ENCODE peak calls at places on chromosomes 6 and 20, in eight cellular contexts. D is lower leg skin; H is AG04450; Z is CD8-positive, alpha-beta T cell; M is BJ; O is MM.1S; L is heart right ventricle; X is GM12865. U is an unnamed sample.

GRCh38 chr20:55500130-55500529 is 505.2 kb downstream of the CBLN4 start:
- DNase-seq in X (no peak), M (no peak), L (no peak), O (no peak), Z (no peak), D (no peak), H (no peak), U (no peak)

GRCh38 chr20:33359399-33360261 is 41.7 kb downstream of the CDK5RAP1 start:
- DNase-seq in O (no peak), Z (no peak), D (no peak), X (no peak), M (no peak), L (no peak), H (no peak), U (no peak)

GRCh38 chr6:112231609-112232060 is 22.7 kb downstream of the LAMA4 start:
- DNase-seq in M (peak; percentile 61), Z (no peak), L (no peak), D (no peak), H (no peak), O (no peak), X (no peak), U (no peak)

GRCh38 chr6:106064766-106065165 is 21.4 kb upstream of the PRDM1 start:
- DNase-seq in L (no peak), D (no peak), Z (no peak), M (no peak), H (no peak), O (no peak), X (no peak), U (no peak)

GRCh38 chr20:25282796-25283195 is 34.9 kb downstream of the PYGB start:
- DNase-seq in O (no peak), Z (no peak), M (no peak), D (no peak), H (no peak), L (no peak), X (no peak), U (no peak)

GRCh38 chr6:52391599-52391998 is 28.5 kb upstream of the EFHC1 start:
- DNase-seq in X (no peak), D (no peak), Z (no peak), H (no peak), L (no peak), M (no peak), O (no peak), U (no peak)

GRCh38 chr20:38117635-38118034 is 47.4 kb downstream of the TGM2 start:
- DNase-seq in D (no peak), M (no peak), H (no peak), Z (no peak), L (no peak), X (no peak), O (no peak), U (no peak)

GRCh38 chr6:56752009-56752408 is 109.3 kb upstream of the DST start:
- DNase-seq in D (no peak), O (no peak), M (no peak), Z (no peak), X (no peak), L (no peak), H (no peak), U (peak; percentile 37)

GRCh38 chr6:3898270-3898994 is 49.3 kb downstream of the FAM50B start:
- DNase-seq in H (no peak), D (no peak), X (no peak), Z (no peak), M (no peak), L (no peak), O (no peak), U (no peak)

GRCh38 chr6:38034269-38034914 is 214.9 kb downstream of the ZFAND3 start:
- DNase-seq in D (no peak), Z (no peak), L (no peak), H (peak; percentile 34), X (peak; percentile 43), O (peak; percentile 12), M (no peak), U (peak; percentile 45)

GRCh38 chr6:31070711-31071197 is 41.6 kb downstream of the C6orf15 start:
- DNase-seq in Z (no peak), H (peak; percentile 60), X (peak; percentile 34), D (peak; percentile 24), O (no peak), L (peak; percentile 36), M (no peak), U (no peak)

GRCh38 chr20:39152742-39153141 is 190.6 kb downstream of the DHX35 start:
- DNase-seq in L (no peak), O (no peak), D (no peak), M (no peak), Z (no peak), X (no peak), H (no peak), U (no peak)

GRCh38 chr6:146545608-146546007 is 2.0 kb downstream of the RAB32 start:
- DNase-seq in O (no peak), L (no peak), M (peak; percentile 36), D (no peak), H (no peak), X (no peak), Z (no peak), U (peak; percentile 44)

GRCh38 chr20:6686171-6686570 is 81.3 kb upstream of the BMP2 start:
- DNase-seq in Z (no peak), O (no peak), X (no peak), D (no peak), L (no peak), H (no peak), M (no peak), U (no peak)

GRCh38 chr6:72950114-72950860 is 275.0 kb downstream of the KHDC1L start:
- DNase-seq in H (peak; percentile 59), M (peak; percentile 67), X (no peak), L (no peak), Z (no peak), D (no peak), O (no peak), U (peak; percentile 64)

GRCh38 chr6:133837801-133838349 is 51.0 kb upstream of the TCF21 start:
- DNase-seq in M (no peak), D (no peak), Z (peak; percentile 9), L (no peak), H (no peak), O (peak; percentile 80), X (peak; percentile 53), U (no peak)

GRCh38 chr6:115753446-115753845 is 307.2 kb downstream of the FRK start:
- DNase-seq in X (no peak), Z (no peak), D (no peak), H (no peak), O (no peak), M (peak; percentile 11), L (no peak), U (no peak)

GRCh38 chr20:33042983-33043730 is 10.5 kb upstream of the BPIFB3 start:
- DNase-seq in H (no peak), X (no peak), L (no peak), Z (no peak), M (no peak), D (no peak), O (no peak), U (no peak)

GRCh38 chr6:5316946-5317345 is 55.6 kb downstream of the FARS2 start:
- DNase-seq in Z (no peak), M (no peak), O (no peak), X (no peak), H (no peak), L (no peak), D (no peak), U (no peak)

GRCh38 chr6:134003542-134003951 is 48.9 kb downstream of the SLC2A12 start:
- DNase-seq in H (no peak), Z (no peak), L (no peak), X (no peak), O (no peak), D (no peak), M (no peak), U (no peak)

GRCh38 chr6:166842607-166843006 is 113.7 kb downstream of the RNASET2 start:
- DNase-seq in M (no peak), D (no peak), Z (no peak), L (no peak), X (no peak), O (no peak), H (no peak), U (no peak)

GRCh38 chr20:57629976-57630525 is 9.8 kb upstream of the ZBP1 start:
- DNase-seq in M (no peak), Z (no peak), D (no peak), X (no peak), O (no peak), L (peak; percentile 3), H (no peak), U (no peak)

DNA sequence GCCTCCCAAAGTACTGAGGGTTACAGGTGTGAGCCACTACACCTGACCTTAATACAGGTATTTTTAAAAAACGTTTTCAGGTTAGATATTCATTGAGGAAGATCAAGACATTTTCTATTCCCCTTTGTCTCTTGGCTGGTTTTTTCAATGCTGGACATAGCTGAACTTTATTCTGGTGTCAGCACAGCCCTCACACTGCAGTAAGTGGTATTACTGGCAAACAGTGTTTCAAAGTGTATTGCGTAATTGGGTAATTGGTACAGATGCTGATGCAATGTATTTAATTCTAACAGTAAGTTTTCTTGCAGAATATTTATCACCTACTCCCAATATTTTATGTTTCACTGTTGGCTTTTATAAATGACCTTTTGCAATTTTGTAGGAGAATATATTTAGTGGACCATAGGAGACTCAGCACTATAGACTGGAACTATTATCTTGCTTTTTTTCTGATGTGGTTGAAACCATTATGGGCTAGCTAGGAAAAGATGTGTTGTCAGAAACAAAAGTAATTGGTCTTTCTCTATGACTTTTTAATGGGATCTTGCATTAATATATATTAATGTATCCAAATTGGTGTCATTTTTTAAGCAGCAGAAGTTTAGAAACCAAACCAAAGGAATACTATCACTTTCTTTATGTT is 287.6 kb upstream of the SOX4 start:
- DNase-seq in Z (no peak), O (no peak), L (no peak), H (no peak), X (no peak), D (no peak), M (peak; percentile 17), U (peak; percentile 70)
- TF ChIP-seq CTCF in Z (no peak), O (no peak), L (no peak), H (peak; percentile 24), X (no peak), D (no peak), M (peak; percentile 32), U (peak; percentile 28)

GRCh38 chr6:138691595-138692057 is 81.9 kb upstream of the CCDC28A start:
- DNase-seq in X (no peak), D (peak; percentile 18), L (no peak), M (no peak), H (peak; percentile 13), Z (no peak), O (no peak), U (peak; percentile 69)
- H3K4me3 ChIP-seq in X (no peak overlapping the region), D (peak overlapping the region; percentile 88), L (no peak overlapping the region), M (peak overlapping the region; percentile 58), H (peak overlapping the region; percentile 78), Z (no peak overlapping the region), O (peak overlapping the region; percentile 75), U (peak overlapping the region; percentile 70)

DNA sequence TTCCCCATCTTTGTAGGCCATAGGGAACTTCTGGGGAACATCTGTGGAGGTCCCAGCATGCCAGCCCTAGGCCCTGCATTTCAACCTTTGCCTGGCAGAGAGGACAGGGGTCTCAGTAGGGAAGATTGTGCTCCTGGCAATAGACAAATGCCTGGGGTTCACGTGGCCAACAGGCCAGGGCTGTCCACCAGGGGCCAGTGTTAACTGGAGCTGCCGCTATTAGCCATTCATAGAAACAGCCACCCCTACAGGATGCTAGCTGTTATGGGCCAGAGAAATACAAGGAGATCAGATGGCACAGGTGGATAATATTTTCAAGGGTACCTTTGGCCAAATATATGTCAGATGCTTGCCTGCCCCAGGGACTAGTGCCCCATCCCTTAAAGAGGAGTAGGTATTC is 932.9 kb downstream of the QKI start:
- DNase-seq in Z (no peak), H (no peak), L (no peak), D (no peak), M (no peak), X (no peak), O (no peak), U (no peak)
- TF ChIP-seq CTCF in Z (no peak), H (no peak), L (no peak), D (no peak), M (no peak), X (no peak), O (no peak), U (no peak)

GRCh38 chr6:10407674-10408054 is 7.2 kb downstream of the TFAP2A start:
- DNase-seq in M (no peak), D (no peak), O (no peak), L (no peak), H (no peak), X (no peak), Z (no peak), U (no peak)
- H3K4me3 ChIP-seq in M (peak overlapping the region; percentile 91), D (no peak overlapping the region), O (no peak overlapping the region), L (no peak overlapping the region), H (no peak overlapping the region), X (no peak overlapping the region), Z (no peak overlapping the region), U (peak overlapping the region; percentile 66)